ENCODE peak calls at places on chromosomes 7 and 10, in nine cellular contexts. Z is ovary, F is lower leg skin, V is type B pancreatic cell, E is A549, J is neural crest cell, D is cardiac muscle cell, G is fibroblast of mammary gland, U is SK-N-SH. R is an unnamed sample.

GRCh38 chr7:5689118-5689517 is 92.3 kb downstream of the RNF216 start:
- DNase-seq in Z (no peak), F (no peak), V (no peak), E (no peak), J (no peak), D (no peak), G (peak; percentile 79), U (no peak), R (no peak)

GRCh38 chr10:112435013-112435619 is 11.6 kb downstream of the ZDHHC6 start:
- DNase-seq in Z (no peak), F (no peak), V (no peak), E (peak; percentile 40), J (no peak), D (no peak), G (peak; percentile 65), U (no peak), R (no peak)

GRCh38 chr10:71920540-71921318 is 43.5 kb upstream of the CHST3 start:
- DNase-seq in Z (no peak), F (peak; percentile 70), V (no peak), E (peak; percentile 59), J (no peak), D (no peak), G (peak; percentile 37), U (no peak), R (no peak)

GRCh38 chr7:144027974-144028373 is 20.8 kb upstream of the OR2A5 start:
- DNase-seq in Z (no peak), F (no peak), V (no peak), E (no peak), J (no peak), D (no peak), G (peak; percentile 20), U (no peak), R (no peak)

GRCh38 chr10:91317541-91317940 is 92.6 kb upstream of the HECTD2 start:
- DNase-seq in Z (no peak), F (no peak), V (no peak), E (no peak), J (no peak), D (no peak), G (peak; percentile 62), U (no peak), R (no peak)

GRCh38 chr10:83545901-83546391 is 593.4 kb upstream of the GHITM start:
- DNase-seq in Z (peak; percentile 22), F (no peak), V (no peak), E (no peak), J (no peak), D (peak; percentile 58), G (no peak), U (peak; percentile 55), R (no peak)

GRCh38 chr10:127886371-127887051 is 6.2 kb downstream of the CLRN3 start:
- DNase-seq in Z (no peak), F (peak; percentile 64), V (peak; percentile 57), E (no peak), J (no peak), D (no peak), G (no peak), U (no peak), R (no peak)

GRCh38 chr7:34457329-34457728 is 200.7 kb upstream of the NPSR1 start:
- DNase-seq in Z (no peak), F (peak; percentile 77), V (no peak), E (no peak), J (no peak), D (no peak), G (no peak), U (no peak), R (no peak)

GRCh38 chr10:124622158-124622557 is 122.0 kb downstream of the FAM53B start:
- DNase-seq in Z (no peak), F (no peak), V (no peak), E (no peak), J (no peak), D (no peak), G (no peak), U (no peak), R (no peak)

GRCh38 chr7:87159538-87159937 is 7.3 kb downstream of the DMTF1 start:
- DNase-seq in Z (no peak), F (no peak), V (no peak), E (no peak), J (no peak), D (no peak), G (no peak), U (no peak), R (no peak)

GRCh38 chr7:104971290-104972071 is 42.5 kb upstream of the KMT2E start:
- DNase-seq in Z (no peak), F (no peak), V (no peak), E (peak; percentile 35), J (no peak), D (no peak), G (peak; percentile 67), U (no peak), R (no peak)

GRCh38 chr7:84232653-84233052 is 38.1 kb upstream of the SEMA3A start:
- DNase-seq in Z (no peak), F (no peak), V (no peak), E (peak; percentile 80), J (no peak), D (no peak), G (peak; percentile 76), U (no peak), R (no peak)

GRCh38 chr10:87500646-87501048 is 4.0 kb upstream of the MINPP1 start:
- DNase-seq in Z (no peak), F (no peak), V (no peak), E (peak; percentile 22), J (no peak), D (no peak), G (no peak), U (peak; percentile 31), R (no peak)

GRCh38 chr7:129122751-129123516 is 21.6 kb upstream of the TSPAN33 start:
- DNase-seq in Z (no peak), F (no peak), V (no peak), E (no peak), J (no peak), D (no peak), G (peak; percentile 18), U (no peak), R (no peak)

DNA sequence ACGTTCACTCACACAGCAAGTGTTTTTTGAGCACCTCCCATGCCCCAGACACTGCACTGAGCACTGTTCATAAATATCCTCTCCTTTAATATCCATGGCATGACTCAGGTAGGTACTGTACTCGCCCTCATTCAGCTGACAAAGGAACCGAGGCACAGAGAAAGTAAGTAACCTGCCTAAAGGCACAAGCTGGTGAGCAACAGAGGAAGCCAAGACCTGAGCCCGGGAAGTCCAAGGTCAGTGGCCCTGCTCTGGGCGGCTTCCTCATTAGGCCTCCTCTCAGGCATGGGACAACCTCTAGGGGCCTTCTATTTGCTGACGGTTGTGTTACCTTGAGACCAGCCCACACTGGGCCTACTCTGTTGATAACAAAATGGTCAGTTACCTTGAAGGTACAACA is 45.1 kb upstream of the EZH2 start:
- DNase-seq in Z (no peak), F (peak; percentile 48), V (no peak), E (no peak), J (no peak), D (no peak), G (no peak), U (no peak), R (no peak)
- TF ChIP-seq CTCF in Z (no peak), F (no peak), V (no peak), E (no peak), J (no peak), D (no peak), G (no peak), U (no peak), R (no peak)

GRCh38 chr7:41047192-41047591 is 655.7 kb downstream of the INHBA start:
- DNase-seq in Z (no peak), F (no peak), V (no peak), E (no peak), J (no peak), D (peak; percentile 14), G (no peak), U (no peak), R (no peak)

GRCh38 chr7:41046221-41046761 is 656.6 kb downstream of the INHBA start:
- DNase-seq in Z (no peak), F (no peak), V (no peak), E (no peak), J (no peak), D (no peak), G (peak; percentile 82), U (no peak), R (no peak)

GRCh38 chr7:41047789-41048191 is 655.1 kb downstream of the INHBA start:
- DNase-seq in Z (no peak), F (no peak), V (no peak), E (no peak), J (no peak), D (peak; percentile 73), G (peak; percentile 87), U (peak; percentile 40), R (no peak)

GRCh38 chr7:41046778-41047177 is 656.1 kb downstream of the INHBA start:
- DNase-seq in Z (no peak), F (no peak), V (no peak), E (no peak), J (no peak), D (peak; percentile 42), G (no peak), U (no peak), R (no peak)

GRCh38 chr7:41045556-41046123 is 657.2 kb downstream of the INHBA start:
- DNase-seq in Z (no peak), F (no peak), V (no peak), E (no peak), J (no peak), D (no peak), G (no peak), U (no peak), R (no peak)
- TF ChIP-seq CTCF in Z (no peak), F (no peak), V (no peak), E (no peak), J (no peak), D (no peak), G (no peak), U (peak; percentile 32), R (peak; percentile 42)

GRCh38 chr10:50511512-50512213 is 112.1 kb downstream of the SGMS1 start:
- DNase-seq in Z (no peak), F (no peak), V (no peak), E (peak; percentile 65), J (no peak), D (no peak), G (peak; percentile 36), U (no peak), R (no peak)
- TF ChIP-seq CTCF in Z (no peak), F (no peak), V (no peak), E (no peak), J (no peak), D (no peak), G (no peak), U (no peak), R (no peak)

GRCh38 chr10:105797234-105797890 is 1156.3 kb downstream of the SORCS3 start:
- DNase-seq in Z (no peak), F (no peak), V (no peak), E (peak; percentile 25), J (no peak), D (peak; percentile 51), G (peak; percentile 16), U (peak; percentile 48), R (no peak)
- TF ChIP-seq CTCF in Z (no peak), F (no peak), V (peak; percentile 73), E (peak; percentile 27), J (peak; percentile 67), D (peak; percentile 23), G (peak; percentile 20), U (peak; percentile 39), R (peak; percentile 67)